ENCODE peak calls at places on chromosomes 12 and 14, in four cellular contexts. One of them, this sample, is unnamed.

GRCh38 chr12:132904718-132905328 is 17.4 kb upstream of the CHFR start:
- DNase-seq in WTC11: peak
- DNase-seq in SK-N-SH: peak
- DNase-seq in GM12878: no peak
- DNase-seq in this sample: peak

GRCh38 chr14:37081220-37081619 is 91.2 kb downstream of the SLC25A21 start:
- DNase-seq in WTC11: no peak
- DNase-seq in SK-N-SH: no peak
- DNase-seq in GM12878: no peak
- DNase-seq in this sample: no peak

GRCh38 chr12:4241592-4241991 is 32.0 kb upstream of the CCND2 start:
- DNase-seq in WTC11: no peak
- DNase-seq in SK-N-SH: no peak
- DNase-seq in GM12878: no peak
- DNase-seq in this sample: no peak

GRCh38 chr14:24231263-24232120 is 675 bp downstream of the NEDD8 start:
- DNase-seq in WTC11: no peak
- DNase-seq in SK-N-SH: peak
- DNase-seq in GM12878: no peak
- DNase-seq in this sample: peak

GRCh38 chr12:116320839-116321238 is 43.3 kb upstream of the MED13L start:
- DNase-seq in WTC11: no peak
- DNase-seq in SK-N-SH: no peak
- DNase-seq in GM12878: no peak
- DNase-seq in this sample: no peak

GRCh38 chr12:6950944-6951540 is at the start of gene PTPN6:
- DNase-seq in WTC11: no peak
- DNase-seq in SK-N-SH: peak
- DNase-seq in GM12878: no peak
- DNase-seq in this sample: no peak

GRCh38 chr12:91127751-91128150 is 16.5 kb upstream of the LUM start:
- DNase-seq in WTC11: no peak
- DNase-seq in SK-N-SH: no peak
- DNase-seq in GM12878: no peak
- DNase-seq in this sample: no peak

GRCh38 chr12:1829306-1829900 is 9.0 kb downstream of the LRTM2 start:
- DNase-seq in WTC11: no peak
- DNase-seq in SK-N-SH: no peak
- DNase-seq in GM12878: no peak
- DNase-seq in this sample: no peak

GRCh38 chr14:24806061-24806678 is 172.2 kb upstream of the GZMB start:
- DNase-seq in WTC11: peak
- DNase-seq in SK-N-SH: peak
- DNase-seq in GM12878: peak
- DNase-seq in this sample: peak

GRCh38 chr12:2179953-2180736 is 127.4 kb downstream of the CACNA1C start:
- DNase-seq in WTC11: no peak
- DNase-seq in SK-N-SH: no peak
- DNase-seq in GM12878: no peak
- DNase-seq in this sample: no peak

GRCh38 chr14:104085032-104085888 is at the start of gene ASPG:
- DNase-seq in WTC11: peak
- DNase-seq in SK-N-SH: peak
- DNase-seq in GM12878: no peak
- DNase-seq in this sample: peak

GRCh38 chr12:94062796-94063635 is 85.4 kb upstream of the PLXNC1 start:
- DNase-seq in WTC11: no peak
- DNase-seq in SK-N-SH: no peak
- DNase-seq in GM12878: no peak
- DNase-seq in this sample: no peak

GRCh38 chr14:61601923-61602732 is 93.2 kb upstream of the HIF1A start:
- DNase-seq in WTC11: no peak
- DNase-seq in SK-N-SH: no peak
- DNase-seq in GM12878: no peak
- DNase-seq in this sample: no peak

DNA sequence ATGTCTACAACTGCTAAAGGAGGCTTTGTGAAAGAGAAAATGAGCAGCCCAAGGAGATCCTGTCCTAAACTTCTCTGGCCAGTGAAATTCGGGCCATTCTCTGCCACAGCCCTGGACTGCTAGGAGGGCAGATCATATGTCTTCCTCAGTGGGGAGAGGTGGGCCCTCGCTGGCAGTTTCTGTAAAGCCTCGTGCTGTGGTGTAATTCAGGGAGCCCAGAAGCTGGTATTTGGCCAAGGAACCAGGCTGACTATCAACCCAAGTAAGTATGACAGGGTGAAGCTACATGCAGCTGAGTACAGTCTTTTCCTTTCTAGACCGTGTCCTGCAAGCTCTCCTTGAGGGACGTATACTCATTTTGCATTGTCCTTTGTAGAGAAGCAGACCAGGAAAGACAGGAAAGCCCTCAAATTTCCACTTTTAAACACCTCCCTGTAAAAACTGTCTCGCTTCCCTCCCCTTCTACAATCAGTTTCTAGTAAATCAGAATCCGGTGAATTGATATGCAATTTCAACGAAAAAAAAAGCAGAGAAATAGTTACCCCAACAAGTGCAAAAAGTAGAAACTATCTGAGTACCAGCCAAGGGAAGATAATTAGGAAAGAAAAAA is 106.8 kb downstream of the DAD1 start:
- DNase-seq in WTC11: no peak
- DNase-seq in SK-N-SH: no peak
- DNase-seq in GM12878: no peak
- DNase-seq in this sample: no peak
- TF ChIP-seq USF1 in WTC11: no peak
- TF ChIP-seq USF1 in SK-N-SH: no peak
- TF ChIP-seq USF1 in GM12878: no peak
- TF ChIP-seq USF1 in this sample: no peak

GRCh38 chr12:109131522-109132050 is 15.2 kb downstream of the ACACB start:
- DNase-seq in WTC11: no peak
- DNase-seq in SK-N-SH: no peak
- DNase-seq in GM12878: no peak
- DNase-seq in this sample: no peak
- TF ChIP-seq USF1 in WTC11: no peak
- TF ChIP-seq USF1 in SK-N-SH: no peak
- TF ChIP-seq USF1 in GM12878: no peak
- TF ChIP-seq USF1 in this sample: no peak

DNA sequence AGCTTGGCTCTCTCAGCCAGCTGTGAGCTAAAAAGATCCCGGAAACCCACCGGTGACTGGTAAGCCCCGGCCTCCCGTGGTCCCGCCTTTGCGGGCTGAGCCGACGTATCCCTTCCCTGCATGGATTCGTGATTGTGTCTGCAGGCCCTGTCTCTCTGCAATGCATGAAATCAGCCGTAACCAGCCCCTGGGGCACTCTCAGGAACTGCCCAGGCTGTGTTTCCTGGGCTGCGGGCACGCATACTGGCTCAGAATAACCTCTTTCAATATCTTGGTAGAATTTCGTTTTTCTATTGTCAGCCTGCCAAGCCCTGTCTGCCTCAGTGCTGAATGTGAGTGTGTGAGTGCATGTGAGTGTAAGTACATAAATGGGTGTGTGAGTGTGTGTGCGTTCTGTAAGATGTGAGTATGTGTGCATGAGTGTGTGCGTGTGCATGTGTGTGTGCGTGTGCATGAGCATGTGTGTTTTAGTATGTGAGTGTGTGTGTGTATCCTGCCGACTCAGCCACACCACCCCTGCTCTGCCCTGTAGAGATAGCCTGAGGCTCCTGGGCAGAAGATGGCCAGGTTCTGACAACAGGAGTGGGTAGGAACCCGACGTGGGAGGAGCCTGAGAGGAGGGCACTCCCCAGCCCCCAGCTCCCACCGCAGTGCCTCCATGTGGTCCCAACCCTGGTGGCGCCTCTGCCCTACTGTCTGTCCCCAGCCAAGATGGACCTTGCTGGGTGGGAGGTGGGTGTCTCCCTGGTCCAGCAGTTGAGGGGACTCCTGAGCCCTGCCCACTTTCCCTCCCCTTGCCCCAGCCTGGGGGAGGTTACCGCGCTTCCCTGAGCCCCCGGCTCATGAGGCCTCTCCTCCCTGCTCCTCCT is 268.8 kb downstream of the ADGRD1 start:
- DNase-seq in WTC11: no peak
- DNase-seq in SK-N-SH: no peak
- DNase-seq in GM12878: peak
- DNase-seq in this sample: no peak
- TF ChIP-seq USF1 in WTC11: no peak
- TF ChIP-seq USF1 in SK-N-SH: no peak
- TF ChIP-seq USF1 in GM12878: no peak
- TF ChIP-seq USF1 in this sample: no peak

GRCh38 chr14:94691658-94692029 is 78.3 kb downstream of the GSC start:
- DNase-seq in WTC11: no peak
- DNase-seq in SK-N-SH: no peak
- DNase-seq in GM12878: no peak
- DNase-seq in this sample: no peak
- TF ChIP-seq USF1 in WTC11: no peak
- TF ChIP-seq USF1 in SK-N-SH: no peak
- TF ChIP-seq USF1 in GM12878: no peak
- TF ChIP-seq USF1 in this sample: no peak

DNA sequence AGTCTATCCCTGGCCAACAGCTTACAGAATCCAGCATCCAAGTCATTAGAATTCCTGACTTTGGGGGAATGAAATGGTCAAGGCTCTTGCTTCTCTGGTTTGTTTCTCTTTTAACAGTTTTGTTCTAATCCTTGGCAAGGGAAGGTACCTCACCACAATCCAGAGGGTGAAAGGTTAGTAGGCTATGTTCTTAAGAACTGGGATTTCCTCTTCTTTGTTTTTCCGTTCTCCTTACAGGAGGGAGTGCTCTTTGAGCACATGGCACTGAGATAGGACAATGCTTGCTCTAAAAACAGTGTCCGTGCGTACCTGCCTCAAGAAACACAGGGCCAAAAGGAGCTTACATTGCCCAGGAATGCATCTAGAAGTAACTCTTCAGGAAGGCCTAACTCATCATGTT is 156.6 kb downstream of the GCH1 start:
- DNase-seq in WTC11: no peak
- DNase-seq in SK-N-SH: no peak
- DNase-seq in GM12878: no peak
- DNase-seq in this sample: no peak
- TF ChIP-seq USF1 in WTC11: no peak
- TF ChIP-seq USF1 in SK-N-SH: no peak
- TF ChIP-seq USF1 in GM12878: no peak
- TF ChIP-seq USF1 in this sample: no peak

GRCh38 chr12:19575307-19576243 is 136.3 kb downstream of the AEBP2 start:
- DNase-seq in WTC11: no peak
- DNase-seq in SK-N-SH: peak
- DNase-seq in GM12878: no peak
- DNase-seq in this sample: no peak
- TF ChIP-seq USF1 in WTC11: no peak
- TF ChIP-seq USF1 in SK-N-SH: no peak
- TF ChIP-seq USF1 in GM12878: no peak
- TF ChIP-seq USF1 in this sample: no peak

DNA sequence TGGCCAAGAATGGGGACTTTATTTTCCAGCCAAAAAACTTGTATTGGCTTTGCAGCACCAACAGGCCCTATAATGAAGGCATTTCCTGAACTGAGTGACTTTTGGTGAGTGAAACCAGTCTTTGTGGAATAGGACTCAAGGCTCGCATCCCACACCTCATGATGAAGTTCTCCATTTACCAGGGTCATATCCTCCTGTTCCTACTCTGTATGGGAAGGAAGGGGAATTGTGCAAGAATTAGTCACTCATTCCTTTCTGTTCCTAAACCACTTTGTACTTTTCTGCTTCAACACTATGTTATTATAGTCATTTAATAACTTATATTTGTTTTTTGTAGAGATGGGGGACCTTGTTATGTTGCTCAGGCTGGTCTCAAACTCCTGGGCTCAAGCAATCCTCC is 2.3 kb upstream of the SPATS2 start:
- DNase-seq in WTC11: no peak
- DNase-seq in SK-N-SH: no peak
- DNase-seq in GM12878: no peak
- DNase-seq in this sample: no peak
- TF ChIP-seq USF1 in WTC11: no peak
- TF ChIP-seq USF1 in SK-N-SH: no peak
- TF ChIP-seq USF1 in GM12878: no peak
- TF ChIP-seq USF1 in this sample: no peak